ENCODE peak calls at places on chromosome 14, in seven cellular contexts. One of them, this sample, is unnamed.

GRCh38 chr14:42469637-42470426 is 863.2 kb downstream of the LRFN5 start:
- DNase-seq in astrocyte of the spinal cord: peak
- DNase-seq in osteocyte: no peak
- DNase-seq in epithelial cell of proximal tubule: peak
- DNase-seq in kidney glomerular epithelial cell: peak
- DNase-seq in Calu3: no peak
- DNase-seq in COR-L47: no peak
- DNase-seq in this sample: peak

GRCh38 chr14:23608454-23608853 is 27.7 kb upstream of the DHRS2 start:
- DNase-seq in astrocyte of the spinal cord: no peak
- DNase-seq in osteocyte: peak
- DNase-seq in epithelial cell of proximal tubule: no peak
- DNase-seq in kidney glomerular epithelial cell: no peak
- DNase-seq in Calu3: no peak
- DNase-seq in COR-L47: no peak
- DNase-seq in this sample: no peak

GRCh38 chr14:24300326-24300980 is 803 bp downstream of the NOP9 start:
- DNase-seq in astrocyte of the spinal cord: no peak
- DNase-seq in osteocyte: no peak
- DNase-seq in epithelial cell of proximal tubule: no peak
- DNase-seq in kidney glomerular epithelial cell: no peak
- DNase-seq in Calu3: no peak
- DNase-seq in COR-L47: no peak
- DNase-seq in this sample: no peak

GRCh38 chr14:38208825-38209562 is 1.3 kb downstream of the SSTR1 start:
- DNase-seq in astrocyte of the spinal cord: peak
- DNase-seq in osteocyte: no peak
- DNase-seq in epithelial cell of proximal tubule: no peak
- DNase-seq in kidney glomerular epithelial cell: peak
- DNase-seq in Calu3: peak
- DNase-seq in COR-L47: peak
- DNase-seq in this sample: no peak

GRCh38 chr14:56338674-56339073 is 220.5 kb downstream of the PELI2 start:
- DNase-seq in astrocyte of the spinal cord: no peak
- DNase-seq in osteocyte: no peak
- DNase-seq in epithelial cell of proximal tubule: no peak
- DNase-seq in kidney glomerular epithelial cell: no peak
- DNase-seq in Calu3: no peak
- DNase-seq in COR-L47: no peak
- DNase-seq in this sample: no peak

GRCh38 chr14:105709281-105710118 is 183.1 kb downstream of the TMEM121 start:
- DNase-seq in astrocyte of the spinal cord: no peak
- DNase-seq in osteocyte: no peak
- DNase-seq in epithelial cell of proximal tubule: no peak
- DNase-seq in kidney glomerular epithelial cell: no peak
- DNase-seq in Calu3: no peak
- DNase-seq in COR-L47: no peak
- DNase-seq in this sample: no peak

GRCh38 chr14:57402173-57402852 is 11.9 kb downstream of the NAA30 start:
- DNase-seq in astrocyte of the spinal cord: no peak
- DNase-seq in osteocyte: no peak
- DNase-seq in epithelial cell of proximal tubule: no peak
- DNase-seq in kidney glomerular epithelial cell: no peak
- DNase-seq in Calu3: no peak
- DNase-seq in COR-L47: no peak
- DNase-seq in this sample: no peak

GRCh38 chr14:68403191-68403781 is 389.6 kb downstream of the ZFP36L1 start:
- DNase-seq in astrocyte of the spinal cord: no peak
- DNase-seq in osteocyte: no peak
- DNase-seq in epithelial cell of proximal tubule: no peak
- DNase-seq in kidney glomerular epithelial cell: peak
- DNase-seq in Calu3: no peak
- DNase-seq in COR-L47: no peak
- DNase-seq in this sample: no peak

GRCh38 chr14:30298266-30298795 is 260.6 kb upstream of the G2E3 start:
- DNase-seq in astrocyte of the spinal cord: no peak
- DNase-seq in osteocyte: no peak
- DNase-seq in epithelial cell of proximal tubule: no peak
- DNase-seq in kidney glomerular epithelial cell: no peak
- DNase-seq in Calu3: no peak
- DNase-seq in COR-L47: no peak
- DNase-seq in this sample: no peak

GRCh38 chr14:35285991-35286564 is 6.1 kb upstream of the PSMA6 start:
- DNase-seq in astrocyte of the spinal cord: no peak
- DNase-seq in osteocyte: no peak
- DNase-seq in epithelial cell of proximal tubule: no peak
- DNase-seq in kidney glomerular epithelial cell: no peak
- DNase-seq in Calu3: no peak
- DNase-seq in COR-L47: no peak
- DNase-seq in this sample: no peak

GRCh38 chr14:37603688-37604251 is 8.3 kb downstream of the TTC6 start:
- DNase-seq in astrocyte of the spinal cord: no peak
- DNase-seq in osteocyte: no peak
- DNase-seq in epithelial cell of proximal tubule: no peak
- DNase-seq in kidney glomerular epithelial cell: no peak
- DNase-seq in Calu3: no peak
- DNase-seq in COR-L47: no peak
- DNase-seq in this sample: no peak